ENCODE peak calls at places on chromosomes 16 and 17, in five cellular contexts. T is suprapubic skin, V is tibial nerve, C is A549, L is HCT116. G is an unnamed sample.

GRCh38 chr17:33457477-33457876 is 164.4 kb upstream of the ASIC2 start:
- DNase-seq in T (no peak), V (no peak), C (no peak), L (no peak), G (no peak)

GRCh38 chr17:79970576-79971068 is 65.0 kb downstream of the TBC1D16 start:
- DNase-seq in T (peak), V (no peak), C (peak), L (peak), G (peak)

GRCh38 chr16:49696414-49697101 is 159.4 kb downstream of the ZNF423 start:
- DNase-seq in T (no peak), V (no peak), C (no peak), L (no peak), G (no peak)

GRCh38 chr16:70495425-70496182 is 27.8 kb downstream of the COG4 start:
- DNase-seq in T (no peak), V (no peak), C (no peak), L (no peak), G (no peak)

GRCh38 chr16:68091604-68092261 is 6.6 kb downstream of the NFATC3 start:
- DNase-seq in T (no peak), V (no peak), C (peak), L (no peak), G (no peak)

GRCh38 chr16:1010266-1010665 is 28.7 kb downstream of the SOX8 start:
- DNase-seq in T (no peak), V (no peak), C (no peak), L (no peak), G (no peak)

GRCh38 chr16:52861614-52862022 is 191.1 kb downstream of the CHD9NB start:
- DNase-seq in T (no peak), V (no peak), C (peak), L (peak), G (no peak)

GRCh38 chr17:36665417-36665816 is 64.0 kb downstream of the MRM1 start:
- DNase-seq in T (no peak), V (no peak), C (peak), L (no peak), G (peak)

GRCh38 chr16:17277981-17278381 is 192.8 kb downstream of the XYLT1 start:
- DNase-seq in T (no peak), V (no peak), C (peak), L (peak), G (no peak)

GRCh38 chr17:8892338-8892690 is 24.8 kb upstream of the PIK3R6 start:
- DNase-seq in T (no peak), V (no peak), C (no peak), L (no peak), G (no peak)

GRCh38 chr16:1175566-1176279 is 22.8 kb downstream of the CACNA1H start:
- DNase-seq in T (no peak), V (no peak), C (no peak), L (no peak), G (no peak)

GRCh38 chr16:10045291-10045775 is 136.9 kb downstream of the GRIN2A start:
- DNase-seq in T (no peak), V (no peak), C (no peak), L (no peak), G (no peak)

GRCh38 chr17:32664936-32665583 is 178.3 kb downstream of the CDK5R1 start:
- DNase-seq in T (no peak), V (no peak), C (no peak), L (no peak), G (no peak)

GRCh38 chr16:72083778-72084404 is 9.5 kb downstream of the TXNL4B start:
- DNase-seq in T (no peak), V (no peak), C (no peak), L (no peak), G (no peak)

GRCh38 chr17:77607606-77608005 is 350.9 kb upstream of the TNRC6C start:
- DNase-seq in T (no peak), V (no peak), C (no peak), L (no peak), G (no peak)

GRCh38 chr17:70323269-70323668 is 153.9 kb downstream of the KCNJ2 start:
- DNase-seq in T (no peak), V (no peak), C (no peak), L (no peak), G (no peak)

GRCh38 chr17:2028737-2029136 is 1.2 kb upstream of the DPH1 start:
- DNase-seq in T (no peak), V (no peak), C (no peak), L (no peak), G (no peak)

GRCh38 chr17:2925011-2925410 is 128.8 kb downstream of the RAP1GAP2 start:
- DNase-seq in T (no peak), V (no peak), C (no peak), L (no peak), G (no peak)

GRCh38 chr16:51355871-51356270 is 204.8 kb upstream of the SALL1 start:
- DNase-seq in T (no peak), V (no peak), C (no peak), L (no peak), G (no peak)

GRCh38 chr16:88465387-88465983 is 12.4 kb downstream of the ZFPM1 start:
- DNase-seq in T (no peak), V (no peak), C (no peak), L (no peak), G (no peak)

GRCh38 chr16:71648921-71649320 is 22.9 kb downstream of the MARVELD3 start:
- DNase-seq in T (no peak), V (no peak), C (peak), L (no peak), G (no peak)

GRCh38 chr17:67729903-67730302 is 12.2 kb downstream of the NOL11 start:
- DNase-seq in T (no peak), V (no peak), C (no peak), L (no peak), G (no peak)

GRCh38 chr17:58669853-58670252 is 22.0 kb downstream of the TEX14 start:
- DNase-seq in T (no peak), V (no peak), C (no peak), L (no peak), G (no peak)

GRCh38 chr17:50708050-50709000 is 611 bp upstream of the ANKRD40 start:
- DNase-seq in T (no peak), V (no peak), C (peak), L (no peak), G (no peak)

GRCh38 chr17:15502315-15503112 is 35.1 kb upstream of the CDRT4 start:
- DNase-seq in T (peak), V (peak), C (peak), L (peak), G (peak)

GRCh38 chr17:14304222-14304844 is 3.5 kb downstream of the HS3ST3B1 start:
- DNase-seq in T (no peak), V (no peak), C (no peak), L (no peak), G (no peak)

GRCh38 chr16:1918312-1918889 is at the start of gene HS3ST6:
- DNase-seq in T (no peak), V (no peak), C (no peak), L (no peak), G (no peak)

GRCh38 chr16:82967424-82967823 is 340.7 kb downstream of the CDH13 start:
- DNase-seq in T (no peak), V (no peak), C (no peak), L (no peak), G (no peak)

GRCh38 chr16:2609827-2610470 is 72.1 kb downstream of the PDPK1 start:
- DNase-seq in T (no peak), V (no peak), C (no peak), L (no peak), G (no peak)

GRCh38 chr17:13727441-13728171 is 125.9 kb upstream of the HS3ST3A1 start:
- DNase-seq in T (no peak), V (no peak), C (no peak), L (no peak), G (no peak)

GRCh38 chr17:79646721-79647455 is 36.0 kb upstream of the RBFOX3 start:
- DNase-seq in T (peak), V (no peak), C (no peak), L (no peak), G (no peak)

GRCh38 chr17:56707312-56708219 is 114.1 kb downstream of the NOG start:
- DNase-seq in T (no peak), V (no peak), C (no peak), L (no peak), G (no peak)

GRCh38 chr16:11587643-11588247 is 1.0 kb upstream of the LITAF start:
- DNase-seq in T (no peak), V (no peak), C (no peak), L (no peak), G (no peak)

GRCh38 chr16:11586375-11586855 is 304 bp downstream of the LITAF start:
- DNase-seq in T (no peak), V (no peak), C (no peak), L (no peak), G (no peak)

GRCh38 chr16:11588321-11589244 is 1.9 kb upstream of the LITAF start:
- DNase-seq in T (no peak), V (no peak), C (no peak), L (no peak), G (no peak)

GRCh38 chr16:11585460-11586374 is 1.0 kb downstream of the LITAF start:
- DNase-seq in T (peak), V (no peak), C (peak), L (no peak), G (no peak)

GRCh38 chr16:11586856-11587642 is at the start of gene LITAF:
- DNase-seq in T (peak), V (peak), C (peak), L (no peak), G (peak)
- TF ChIP-seq POLR2A in T (no peak), V (peak), C (peak), L (peak), G (peak)

GRCh38 chr16:84952335-84953050 is 58.8 kb downstream of the ZDHHC7 start:
- DNase-seq in T (peak), V (peak), C (peak), L (peak), G (peak)
- TF ChIP-seq POLR2A in T (no peak), V (no peak), C (no peak), L (no peak), G (no peak)

GRCh38 chr16:89890200-89890599 is 16.8 kb downstream of the TCF25 start:
- DNase-seq in T (no peak), V (no peak), C (no peak), L (no peak), G (no peak)

GRCh38 chr16:89890886-89891657 is 17.7 kb downstream of the TCF25 start:
- DNase-seq in T (no peak), V (no peak), C (no peak), L (no peak), G (no peak)

GRCh38 chr16:89892055-89892630 is 18.8 kb downstream of the TCF25 start:
- DNase-seq in T (no peak), V (no peak), C (no peak), L (no peak), G (no peak)

GRCh38 chr16:89893642-89894548 is 20.5 kb downstream of the TCF25 start:
- DNase-seq in T (no peak), V (no peak), C (no peak), L (no peak), G (no peak)

DNA sequence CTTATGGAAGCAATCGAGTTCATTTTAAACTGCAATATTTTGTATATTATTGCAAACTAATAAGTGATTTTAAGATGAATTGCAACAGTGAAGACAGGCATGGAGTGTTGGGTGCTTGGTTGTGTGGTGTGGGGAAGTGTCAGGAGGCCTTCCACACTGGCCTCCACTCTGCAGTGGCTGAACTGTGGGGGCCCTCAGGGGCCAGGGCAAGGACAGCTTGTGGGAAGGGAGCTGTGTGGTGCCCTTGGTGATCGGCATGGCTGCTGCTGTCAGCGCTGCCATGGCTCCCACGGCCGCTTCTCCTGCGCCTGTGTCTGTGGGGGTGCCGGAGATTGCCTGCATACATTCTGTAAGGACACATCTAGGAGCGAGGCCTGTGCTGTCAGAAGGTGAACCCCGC is 19.2 kb downstream of the TCF25 start:
- DNase-seq in T (no peak), V (no peak), C (no peak), L (no peak), G (no peak)
- TF ChIP-seq POLR2A in T (no peak), V (no peak), C (no peak), L (no peak), G (no peak)

GRCh38 chr16:14629612-14629918 is 495 bp downstream of the PARN start:
- DNase-seq in T (no peak), V (no peak), C (no peak), L (no peak), G (no peak)

GRCh38 chr16:14634389-14634725 is 1.6 kb downstream of the BFAR start:
- DNase-seq in T (peak), V (no peak), C (no peak), L (no peak), G (no peak)

GRCh38 chr16:14629919-14630619 is at the start of gene PARN:
- DNase-seq in T (peak), V (peak), C (peak), L (peak), G (peak)

GRCh38 chr16:14635394-14636145 is 2.8 kb downstream of the BFAR start:
- DNase-seq in T (peak), V (no peak), C (no peak), L (no peak), G (no peak)

GRCh38 chr16:14632693-14633569 is at the start of gene BFAR:
- DNase-seq in T (peak), V (peak), C (peak), L (peak), G (peak)
- TF ChIP-seq POLR2A in T (peak), V (peak), C (peak), L (no peak), G (peak)

GRCh38 chr17:35046740-35047283 is 16.7 kb downstream of the RFFL start:
- DNase-seq in T (no peak), V (no peak), C (no peak), L (no peak), G (peak)
- TF ChIP-seq POLR2A in T (no peak), V (no peak), C (no peak), L (no peak), G (no peak)

GRCh38 chr16:30609928-30610839 is at the start of gene ZNF689:
- DNase-seq in T (peak), V (peak), C (peak), L (peak), G (peak)
- TF ChIP-seq POLR2A in T (peak), V (peak), C (peak), L (no peak), G (peak)

GRCh38 chr16:87318158-87318644 is 1.0 kb upstream of the C16orf95 start:
- DNase-seq in T (peak), V (no peak), C (no peak), L (no peak), G (no peak)
- TF ChIP-seq POLR2A in T (no peak), V (no peak), C (no peak), L (no peak), G (no peak)

DNA sequence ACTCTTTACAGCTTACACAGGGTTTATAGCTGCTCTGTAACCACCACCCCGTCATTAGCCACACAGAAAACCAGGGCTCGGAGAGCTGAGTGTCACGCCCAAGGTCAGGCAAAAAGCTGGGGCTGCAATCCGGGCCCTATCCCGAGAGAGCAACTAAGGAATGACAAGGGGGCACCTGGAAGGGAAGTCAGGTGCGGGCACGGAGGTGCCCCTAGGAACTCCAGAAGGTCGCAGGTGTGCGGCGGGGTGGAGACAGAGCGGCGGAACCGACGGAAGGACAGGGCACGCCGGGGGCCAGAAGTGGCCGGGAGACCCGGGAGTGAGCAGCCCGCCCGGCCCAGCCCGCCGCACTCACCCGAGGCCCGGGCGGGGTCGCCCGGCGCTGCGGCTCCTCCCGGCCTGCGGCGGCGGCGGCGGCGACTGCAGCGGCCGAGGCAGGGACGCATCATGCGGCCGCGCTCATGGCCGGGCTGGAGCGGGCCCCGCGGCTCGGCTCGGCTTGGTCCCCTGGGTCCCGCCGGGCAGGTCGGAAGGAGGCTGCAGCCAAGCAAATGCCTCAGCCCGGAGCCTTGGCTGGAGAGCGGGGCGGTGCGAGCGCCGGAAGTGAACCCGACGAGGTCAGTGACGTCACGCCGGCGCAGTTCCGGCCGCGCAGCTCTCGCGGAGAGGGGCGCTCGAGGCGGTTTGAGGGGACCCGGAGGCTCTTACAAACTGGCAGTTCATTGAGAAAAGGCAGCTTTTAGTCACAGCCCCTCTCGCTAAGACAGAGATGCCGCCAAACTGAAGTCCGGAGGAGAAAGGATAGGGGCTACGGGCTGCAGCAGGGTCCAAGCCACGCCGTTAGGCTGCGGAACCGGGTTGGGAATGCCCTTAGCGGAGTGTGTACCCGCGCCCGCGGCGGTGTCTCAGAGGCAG is at the start of gene ZDHHC7:
- DNase-seq in T (peak), V (peak), C (peak), L (peak), G (peak)
- TF ChIP-seq POLR2A in T (peak), V (peak), C (peak), L (peak), G (peak)

GRCh38 chr17:44205962-44206824 is 6.5 kb upstream of the ATXN7L3 start:
- DNase-seq in T (no peak), V (no peak), C (peak), L (no peak), G (no peak)
- TF ChIP-seq POLR2A in T (no peak), V (no peak), C (no peak), L (no peak), G (no peak)

GRCh38 chr16:21233521-21234150 is at the start of gene ANKS4B:
- DNase-seq in T (no peak), V (no peak), C (peak), L (no peak), G (no peak)
- TF ChIP-seq POLR2A in T (no peak), V (no peak), C (no peak), L (no peak), G (no peak)

G was measured in H54.